ENCODE peak calls at places on chromosome 17, in nine cellular contexts. E is GM23248, D is Caco-2, Q is right lobe of liver, F is hepatocyte, B is IMR-90, H is MM.1S, P is OCI-LY7, Y is upper lobe of right lung. X is an unnamed sample. For H3K4me1 and H3K36me3, the result is how much of the 10 kb centered on the place peaks cover.

GRCh38 chr17:79947351-79948031 is 88.2 kb downstream of the TBC1D16 start:
- DNase-seq in E (no peak), D (peak), Q (no peak), F (no peak), B (peak), H (no peak), P (no peak), Y (peak), X (no peak)

GRCh38 chr17:41972571-41973411 is 6.2 kb downstream of the CNP start:
- DNase-seq in E (no peak), D (no peak), Q (peak), F (no peak), B (no peak), H (no peak), P (no peak), Y (no peak), X (no peak)

GRCh38 chr17:72967963-72968585 is 124.4 kb downstream of the SLC39A11 start:
- DNase-seq in E (no peak), D (no peak), Q (no peak), F (no peak), B (peak), H (no peak), P (no peak), Y (no peak), X (no peak)

GRCh38 chr17:57324060-57324459 is 67.7 kb downstream of the MSI2 start:
- DNase-seq in E (no peak), D (no peak), Q (no peak), F (no peak), B (no peak), H (no peak), P (no peak), Y (no peak), X (no peak)

GRCh38 chr17:75228305-75228704 is 22.8 kb downstream of the NUP85 start:
- DNase-seq in E (no peak), D (no peak), Q (no peak), F (no peak), B (no peak), H (no peak), P (no peak), Y (peak), X (no peak)

GRCh38 chr17:48244121-48244711 is 136.7 kb downstream of the SNX11 start:
- DNase-seq in E (peak), D (peak), Q (no peak), F (peak), B (peak), H (peak), P (peak), Y (no peak), X (no peak)

GRCh38 chr17:72492941-72493340 is 372.1 kb downstream of the SOX9 start:
- DNase-seq in E (no peak), D (no peak), Q (no peak), F (no peak), B (no peak), H (no peak), P (no peak), Y (no peak), X (no peak)

GRCh38 chr17:7841309-7841621 is 7.2 kb downstream of the KDM6B start:
- DNase-seq in E (no peak), D (no peak), Q (no peak), F (no peak), B (no peak), H (no peak), P (no peak), Y (no peak), X (no peak)

GRCh38 chr17:31371511-31372097 is 19.9 kb upstream of the RAB11FIP4 start:
- DNase-seq in E (peak), D (no peak), Q (no peak), F (no peak), B (peak), H (peak), P (no peak), Y (no peak), X (no peak)

GRCh38 chr17:43671075-43671692 is 9.5 kb upstream of the MEOX1 start:
- DNase-seq in E (peak), D (peak), Q (no peak), F (no peak), B (no peak), H (no peak), P (no peak), Y (no peak), X (no peak)

GRCh38 chr17:33983824-33984574 is 271.1 kb upstream of the CCL2 start:
- DNase-seq in E (no peak), D (no peak), Q (no peak), F (no peak), B (no peak), H (no peak), P (no peak), Y (no peak), X (no peak)

GRCh38 chr17:27091043-27091497 is 202.8 kb upstream of the WSB1 start:
- DNase-seq in E (no peak), D (no peak), Q (no peak), F (no peak), B (no peak), H (no peak), P (no peak), Y (no peak), X (no peak)

GRCh38 chr17:81514485-81514734 is 1.8 kb upstream of the ACTG1 start:
- DNase-seq in E (no peak), D (no peak), Q (no peak), F (no peak), B (no peak), H (no peak), P (no peak), Y (no peak), X (no peak)

GRCh38 chr17:1455291-1455747 is 713 bp downstream of the CRK start:
- DNase-seq in E (peak), D (peak), Q (peak), F (peak), B (peak), H (peak), P (peak), Y (peak), X (peak)

GRCh38 chr17:33481652-33482051 is 188.6 kb upstream of the ASIC2 start:
- DNase-seq in E (no peak), D (no peak), Q (no peak), F (no peak), B (no peak), H (no peak), P (no peak), Y (no peak), X (no peak)

GRCh38 chr17:19940722-19941464 is 36.7 kb downstream of the AKAP10 start:
- DNase-seq in E (peak), D (no peak), Q (no peak), F (peak), B (peak), H (no peak), P (no peak), Y (no peak), X (no peak)

DNA sequence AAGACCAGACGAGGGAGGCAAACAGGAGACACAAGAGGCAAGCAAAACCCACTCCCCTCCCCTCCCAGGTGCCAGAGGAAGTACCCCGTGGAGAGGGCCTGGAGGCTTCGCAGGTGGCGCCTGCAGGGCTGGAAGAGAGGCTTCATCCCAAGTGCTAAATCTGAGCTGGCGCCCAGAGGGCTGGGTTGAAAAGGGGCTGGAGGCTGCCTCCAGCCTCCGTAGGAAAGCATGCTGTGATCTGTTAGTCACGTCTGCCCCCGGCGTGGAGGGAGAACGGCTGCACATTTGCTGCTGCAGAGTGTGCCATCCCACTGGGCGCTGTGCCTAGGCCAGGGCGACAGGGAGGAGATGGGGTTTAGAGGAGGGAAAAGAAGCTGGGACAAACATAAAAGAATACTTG is 16.9 kb downstream of the RPH3AL start:
- DNase-seq in E (peak), D (no peak), Q (peak), F (no peak), B (no peak), H (no peak), P (no peak), Y (peak), X (no peak)
- H3K4me1 ChIP-seq in E (under half), D (under half), Q (under half), F (under half), B (under half), H (under half), P (under half), Y (half or more), X (under half)

DNA sequence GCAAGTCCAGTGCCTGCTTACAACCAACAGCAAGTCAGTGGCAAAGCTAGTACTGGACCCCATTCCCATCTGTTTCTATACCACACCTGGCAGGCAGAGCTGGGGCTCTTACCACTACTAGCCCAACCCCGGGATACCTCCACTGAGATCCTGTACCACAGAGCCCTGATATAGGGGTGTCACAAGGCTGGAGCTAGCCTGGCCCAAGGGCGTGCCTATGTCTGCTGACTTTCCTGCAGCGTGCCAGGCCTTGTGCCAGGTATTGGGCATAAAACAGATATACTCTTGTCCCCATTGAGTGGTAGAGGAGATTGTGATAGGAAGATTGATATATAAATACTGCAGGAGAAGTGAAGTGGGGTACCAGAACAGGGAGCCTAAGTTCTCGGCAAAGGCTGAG is 44.4 kb downstream of the PLD6 start:
- DNase-seq in E (no peak), D (no peak), Q (no peak), F (no peak), B (no peak), H (no peak), P (no peak), Y (no peak), X (no peak)
- H3K36me3 ChIP-seq in E (under half), D (under half), Q (half or more), F (under half), B (half or more), H (under half), P (under half), Y (half or more), X (half or more)

DNA sequence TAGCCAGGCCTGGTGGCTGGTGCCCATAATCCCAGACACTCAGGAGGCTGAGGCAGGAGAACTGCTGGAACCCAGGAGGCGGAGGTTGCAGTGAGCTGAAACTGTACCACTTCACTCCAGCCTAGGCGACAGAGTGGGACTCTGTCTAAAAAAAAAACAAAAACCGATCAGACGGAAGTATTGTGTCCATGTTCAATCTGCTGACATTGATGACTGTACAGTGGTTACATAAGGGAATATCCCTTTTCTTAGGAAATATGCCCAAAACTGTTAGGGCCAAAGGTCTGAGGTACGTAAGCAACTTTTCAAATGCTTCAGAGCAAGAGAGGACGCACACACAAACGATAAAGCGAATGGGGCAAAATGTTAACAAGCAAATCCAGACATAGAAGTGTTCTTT is 69.8 kb upstream of the DNAH17 start:
- DNase-seq in E (no peak), D (no peak), Q (no peak), F (no peak), B (no peak), H (no peak), P (no peak), Y (no peak), X (no peak)
- H3K4me3 ChIP-seq in E (no peak), D (no peak), Q (no peak), F (no peak), B (no peak), H (no peak), P (no peak), Y (no peak), X (no peak)

GRCh38 chr17:11582217-11582616 is 16.1 kb upstream of the DNAH9 start:
- DNase-seq in E (no peak), D (no peak), Q (no peak), F (no peak), B (no peak), H (no peak), P (no peak), Y (no peak), X (no peak)

GRCh38 chr17:11580677-11581076 is 17.6 kb upstream of the DNAH9 start:
- DNase-seq in E (no peak), D (no peak), Q (no peak), F (no peak), B (no peak), H (no peak), P (no peak), Y (no peak), X (no peak)

GRCh38 chr17:11583306-11583992 is 14.8 kb upstream of the DNAH9 start:
- DNase-seq in E (no peak), D (no peak), Q (no peak), F (no peak), B (no peak), H (no peak), P (no peak), Y (no peak), X (no peak)
- H3K4me1 ChIP-seq in E (under half), D (under half), Q (under half), F (under half), B (under half), H (under half), P (under half), Y (under half), X (under half)

GRCh38 chr17:49583226-49583625 is 7.6 kb downstream of the NXPH3 start:
- DNase-seq in E (no peak), D (peak), Q (no peak), F (no peak), B (no peak), H (no peak), P (peak), Y (no peak), X (no peak)
- H3K36me3 ChIP-seq in E (under half), D (under half), Q (under half), F (under half), B (under half), H (under half), P (under half), Y (under half), X (under half)